ENCODE peak calls at places on chromosome 4, in four cellular contexts. D is PC-3, L is fibroblast of the aortic adventitia, W is fibroblast of lung. I is an unnamed sample.

GRCh38 chr4:41859106-41859505 is 76.1 kb upstream of the TMEM33 start:
- DNase-seq in L (no peak), W (no peak), D (no peak), I (no peak)

GRCh38 chr4:43369036-43369594 is 476.6 kb downstream of the GRXCR1 start:
- DNase-seq in W (no peak), L (no peak), D (no peak), I (no peak)

GRCh38 chr4:155582971-155583437 is 83.6 kb upstream of the GUCY1A1 start:
- DNase-seq in D (peak; percentile 46), W (peak; percentile 63), L (peak; percentile 61), I (peak; percentile 17)

GRCh38 chr4:8348071-8348470 is 78.5 kb downstream of the HTRA3 start:
- DNase-seq in L (no peak), W (no peak), D (no peak), I (no peak)

GRCh38 chr4:147370881-147371280 is 110.0 kb upstream of the EDNRA start:
- DNase-seq in W (no peak), L (no peak), D (peak; percentile 40), I (no peak)

GRCh38 chr4:107035711-107036601 is at the start of gene DKK2:
- DNase-seq in L (peak; percentile 22), D (no peak), W (no peak), I (no peak)

GRCh38 chr4:19987746-19988145 is 264.0 kb upstream of the SLIT2 start:
- DNase-seq in W (peak; percentile 49), D (peak; percentile 49), L (peak; percentile 69), I (peak; percentile 46)

GRCh38 chr4:112075129-112075753 is 70.0 kb upstream of the FAM241A start:
- DNase-seq in L (peak; percentile 79), D (peak; percentile 81), W (peak; percentile 66), I (peak; percentile 61)

GRCh38 chr4:146795721-146796120 is 149.9 kb downstream of the TTC29 start:
- DNase-seq in D (no peak), W (no peak), L (no peak), I (no peak)

GRCh38 chr4:105998210-105998609 is 102.9 kb downstream of the NPNT start:
- DNase-seq in D (no peak), W (no peak), L (no peak), I (no peak)

GRCh38 chr4:25184056-25184455 is 23.8 kb upstream of the SEPSECS start:
- DNase-seq in W (no peak), D (no peak), L (no peak), I (no peak)

GRCh38 chr4:124334119-124334518 is 378.4 kb downstream of the ANKRD50 start:
- DNase-seq in L (peak; percentile 91), W (peak; percentile 94), D (peak; percentile 83), I (peak; percentile 82)

GRCh38 chr4:139872274-139872673 is 206.7 kb downstream of the MGST2 start:
- DNase-seq in D (peak; percentile 87), L (peak; percentile 91), W (peak; percentile 89), I (peak; percentile 96)

GRCh38 chr4:749771-750666 is 44.4 kb downstream of the PCGF3 start:
- DNase-seq in W (peak; percentile 87), L (peak; percentile 80), D (no peak), I (no peak)

GRCh38 chr4:185384877-185385465 is 10.8 kb downstream of the LRP2BP start:
- DNase-seq in D (no peak), W (peak; percentile 18), L (peak; percentile 22), I (no peak)

GRCh38 chr4:71558248-71558647 is 219.4 kb downstream of the SLC4A4 start:
- DNase-seq in D (peak; percentile 56), W (no peak), L (no peak), I (no peak)

GRCh38 chr4:102420563-102421221 is 75.4 kb upstream of the SLC39A8 start:
- DNase-seq in W (peak; percentile 66), L (peak; percentile 50), D (peak; percentile 60), I (peak; percentile 40)

GRCh38 chr4:78227411-78228057 is 170.4 kb downstream of the FRAS1 start:
- DNase-seq in L (peak; percentile 4), D (no peak), W (no peak), I (no peak)

GRCh38 chr4:15479913-15480185 is 10.2 kb downstream of the CC2D2A start:
- DNase-seq in L (peak; percentile 88), W (peak; percentile 93), D (no peak), I (peak; percentile 52)

GRCh38 chr4:152590179-152591031 is 54.5 kb upstream of the FBXW7 start:
- DNase-seq in D (peak; percentile 60), L (peak; percentile 92), W (peak; percentile 99), I (peak; percentile 95)

GRCh38 chr4:169351860-169352259 is 81.1 kb upstream of the SH3RF1 start:
- DNase-seq in D (no peak), L (peak; percentile 90), W (peak; percentile 90), I (no peak)

GRCh38 chr4:83358410-83358809 is 23.8 kb upstream of the HPSE start:
- DNase-seq in W (peak; percentile 44), D (peak; percentile 66), L (peak; percentile 64), I (peak; percentile 57)

GRCh38 chr4:54228563-54229501 is at the start of gene PDGFRA:
- DNase-seq in L (peak; percentile 98), D (no peak), W (peak; percentile 98), I (peak; percentile 48)

GRCh38 chr4:184384056-184384809 is 90.1 kb downstream of the IRF2 start:
- DNase-seq in W (peak; percentile 99), L (peak; percentile 98), D (peak; percentile 43), I (peak; percentile 67)

GRCh38 chr4:161929966-161930365 is 233.8 kb downstream of the FSTL5 start:
- DNase-seq in W (no peak), L (no peak), D (peak; percentile 6), I (no peak)

GRCh38 chr4:47017081-47017480 is 14.3 kb upstream of the GABRB1 start:
- DNase-seq in D (peak; percentile 3), L (no peak), W (peak; percentile 71), I (no peak)

GRCh38 chr4:180827193-180827592 is 1416.0 kb upstream of the TENM3 start:
- DNase-seq in D (peak; percentile 3), L (peak; percentile 50), W (peak; percentile 59), I (no peak)

GRCh38 chr4:155342142-155342541 is 34.6 kb downstream of the MAP9 start:
- DNase-seq in L (peak; percentile 17), W (peak; percentile 35), D (peak; percentile 87), I (peak; percentile 22)

GRCh38 chr4:1624519-1624910 is 59.6 kb downstream of the FAM53A start:
- DNase-seq in W (no peak), D (no peak), L (no peak), I (no peak)

GRCh38 chr4:119823891-119824290 is 195.3 kb upstream of the PDE5A start:
- DNase-seq in W (no peak), L (no peak), D (no peak), I (no peak)

GRCh38 chr4:31039382-31039781 is 319.2 kb downstream of the PCDH7 start:
- DNase-seq in W (no peak), L (no peak), D (no peak), I (no peak)

GRCh38 chr4:127648061-127648460 is 15.3 kb downstream of the INTU start:
- DNase-seq in D (no peak), W (peak; percentile 54), L (no peak), I (no peak)

GRCh38 chr4:56979674-56980073 is 978 bp downstream of the POLR2B start:
- DNase-seq in W (no peak), D (peak; percentile 33), L (no peak), I (no peak)

GRCh38 chr4:10161146-10161545 is 44.5 kb upstream of the WDR1 start:
- DNase-seq in D (no peak), W (no peak), L (peak; percentile 55), I (no peak)

DNA sequence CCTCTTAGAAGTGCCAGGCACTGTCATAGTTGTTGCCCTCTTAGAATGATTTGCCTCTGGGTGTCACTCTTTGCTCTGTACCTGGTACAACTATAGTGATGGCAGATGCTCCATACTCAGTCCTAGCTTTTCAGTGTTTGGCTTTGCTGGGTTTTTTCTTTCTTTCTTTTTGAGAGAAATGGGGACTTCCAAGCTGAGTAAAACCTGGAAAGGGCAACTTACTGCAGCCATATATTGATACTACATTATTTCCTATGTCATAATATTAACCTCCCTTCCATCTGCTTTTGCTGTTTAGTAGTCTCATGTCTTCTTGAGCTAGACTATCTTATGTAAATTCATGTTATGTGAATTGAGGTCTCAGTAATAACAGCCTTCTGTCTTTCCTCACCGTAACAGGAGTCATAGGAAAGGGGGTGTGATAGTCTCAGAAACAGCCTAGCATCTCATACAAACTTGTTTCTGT is 49.0 kb downstream of the NIPAL1 start:
- DNase-seq in W (no peak), L (no peak), D (no peak), I (no peak)
- TF ChIP-seq CTCF in W (no peak), L (no peak), D (no peak), I (no peak)

GRCh38 chr4:93368968-93369367 is 459.6 kb upstream of the ATOH1 start:
- DNase-seq in D (no peak), L (no peak), W (no peak), I (no peak)
- TF ChIP-seq CTCF in D (no peak), L (no peak), W (no peak), I (no peak)

DNA sequence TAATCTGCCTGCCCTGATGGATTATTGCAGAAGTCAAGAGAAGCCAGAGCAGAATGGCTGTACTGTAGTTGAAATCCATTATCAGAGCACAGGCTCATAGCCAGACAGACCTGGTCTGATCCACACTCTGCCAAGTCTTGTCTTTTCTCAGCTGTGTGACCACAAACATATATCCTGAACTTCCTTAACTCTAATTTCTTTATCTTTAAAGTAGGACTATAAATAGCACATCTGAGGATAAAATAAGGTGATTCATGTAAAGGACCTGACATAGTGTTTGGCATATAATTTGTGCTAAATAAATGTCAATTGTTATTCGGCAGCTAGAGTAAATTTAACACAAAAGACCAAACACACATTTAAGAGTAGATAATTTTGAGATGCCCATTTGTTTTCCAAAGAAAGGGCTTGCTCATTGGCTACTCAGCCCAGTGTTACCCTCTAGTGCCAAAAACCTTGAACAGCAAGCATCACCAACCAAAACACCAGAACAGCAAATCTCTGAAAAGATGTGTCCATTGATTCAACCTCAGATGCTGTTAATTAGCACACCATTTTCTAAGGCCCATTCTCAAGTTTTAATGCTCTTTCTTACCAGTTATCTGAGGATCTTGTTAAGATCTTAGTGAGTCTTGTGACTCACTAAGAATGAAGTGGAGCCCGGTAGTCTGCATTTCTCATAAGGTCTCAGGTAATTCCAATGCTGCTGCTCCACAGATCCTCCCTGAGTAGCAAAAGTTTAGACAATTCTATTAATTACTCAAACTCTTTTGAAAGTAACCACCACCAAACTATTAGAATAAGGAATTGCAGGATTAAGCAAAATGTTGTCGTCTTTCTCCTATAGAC is 108.8 kb downstream of the HHIP start:
- DNase-seq in W (peak; percentile 58), L (peak; percentile 87), D (peak; percentile 50), I (peak; percentile 36)
- TF ChIP-seq CTCF in W (peak; percentile 62), L (peak; percentile 71), D (peak; percentile 83), I (peak; percentile 76)

GRCh38 chr4:88357262-88357661 is 21.4 kb upstream of the HERC6 start:
- DNase-seq in L (no peak), W (no peak), D (no peak), I (no peak)

GRCh38 chr4:88359558-88359957 is 19.1 kb upstream of the HERC6 start:
- DNase-seq in D (no peak), L (no peak), W (no peak), I (no peak)

GRCh38 chr4:88360791-88361190 is 17.9 kb upstream of the HERC6 start:
- DNase-seq in D (no peak), L (no peak), W (no peak), I (no peak)

GRCh38 chr4:88356771-88357170 is 21.9 kb upstream of the HERC6 start:
- DNase-seq in W (no peak), L (no peak), D (no peak), I (no peak)

DNA sequence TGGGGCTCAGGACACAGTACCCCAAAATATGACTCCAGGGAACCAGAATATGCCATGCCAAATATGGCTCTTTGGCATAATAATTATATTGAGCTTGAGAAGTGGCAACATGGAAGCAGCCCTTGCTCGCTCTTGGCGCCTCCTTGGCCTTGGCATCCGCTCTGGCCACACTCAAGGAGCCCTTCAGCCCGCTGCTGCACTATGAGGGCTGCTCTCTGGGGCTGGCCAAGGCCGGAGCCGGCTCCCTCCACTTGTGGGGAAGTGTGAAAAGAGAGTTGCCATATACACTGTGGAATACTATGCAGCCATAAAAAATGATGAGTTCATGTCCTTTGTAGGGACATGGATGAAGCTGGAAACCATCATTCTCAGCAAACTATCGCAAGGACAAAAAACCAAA is 18.4 kb upstream of the HERC6 start:
- DNase-seq in L (no peak), D (no peak), W (no peak), I (no peak)
- TF ChIP-seq CTCF in L (no peak), D (no peak), W (no peak), I (no peak)

I was measured in HFFc6.